ENCODE peak calls at places on chromosomes 2 and 18, in ten cellular contexts. Y, S, B, R, Z, F, G, Q, T and J are unnamed samples. For H3K27me3 and H3K4me1, the result is how much of the 10 kb centered on the place peaks cover.

GRCh38 chr2:144225077-144225476 is 294.8 kb downstream of the ZEB2 start:
- DNase-seq in S (no peak), F (no peak), Q (no peak), Y (no peak), T (no peak), R (no peak), G (no peak), B (no peak), Z (no peak), J (no peak)

GRCh38 chr2:126880825-126881224 is 17.9 kb upstream of the TEX51 start:
- DNase-seq in T (no peak), Y (no peak), B (no peak), Z (no peak), S (no peak), F (no peak), G (no peak), R (no peak), Q (no peak), J (no peak)

GRCh38 chr2:73832905-73833304 is 4.1 kb downstream of the STAMBP start:
- DNase-seq in S (peak), Q (no peak), Z (peak), F (no peak), R (no peak), B (peak), Y (no peak), T (peak), G (no peak), J (no peak)

GRCh38 chr2:37357461-37358008 is 13.1 kb downstream of the QPCT start:
- DNase-seq in R (no peak), Q (no peak), T (no peak), F (no peak), B (no peak), Z (no peak), G (no peak), S (no peak), Y (no peak), J (no peak)

GRCh38 chr2:10835052-10835970 is 22.7 kb upstream of the PDIA6 start:
- DNase-seq in Z (peak), G (peak), S (peak), R (no peak), T (no peak), B (peak), Q (peak), F (no peak), Y (peak), J (peak)

GRCh38 chr2:121356058-121356640 is 71.1 kb upstream of the TFCP2L1 start:
- DNase-seq in G (no peak), T (peak), R (no peak), Q (peak), S (peak), B (peak), Y (no peak), F (no peak), Z (peak), J (peak)

GRCh38 chr18:23306842-23307241 is 146.2 kb upstream of the RIOK3 start:
- DNase-seq in Y (no peak), Q (no peak), Z (no peak), G (no peak), B (no peak), R (no peak), T (no peak), F (no peak), S (no peak), J (no peak)

GRCh38 chr2:223010641-223011040 is 41.3 kb upstream of the KCNE4 start:
- DNase-seq in Y (no peak), Q (no peak), R (no peak), Z (no peak), F (no peak), S (peak), G (no peak), B (no peak), T (peak), J (no peak)

GRCh38 chr2:220277445-220277960 is 650.1 kb downstream of the SLC4A3 start:
- DNase-seq in G (peak), B (no peak), Y (peak), F (peak), S (peak), T (peak), Z (peak), Q (no peak), R (peak), J (no peak)

GRCh38 chr2:33219850-33220275 is 256.6 kb upstream of the RASGRP3 start:
- DNase-seq in G (no peak), T (no peak), Y (no peak), Z (peak), B (no peak), F (no peak), Q (no peak), R (no peak), S (peak), J (peak)

GRCh38 chr2:85353876-85354285 is 447 bp downstream of the RETSAT start:
- DNase-seq in F (peak), Q (peak), T (peak), S (peak), B (no peak), Y (peak), Z (peak), R (peak), G (peak), J (peak)

GRCh38 chr2:98895221-98895620 is 40.8 kb downstream of the CRACDL start:
- DNase-seq in Z (no peak), B (no peak), F (no peak), S (no peak), Q (no peak), R (no peak), Y (peak), T (no peak), G (no peak), J (no peak)

GRCh38 chr2:85008252-85008651 is 37.3 kb downstream of the KCMF1 start:
- DNase-seq in B (no peak), G (no peak), S (no peak), Z (no peak), R (no peak), F (no peak), T (no peak), Y (no peak), Q (no peak), J (no peak)

GRCh38 chr2:68726100-68726499 is 8.5 kb upstream of the ARHGAP25 start:
- DNase-seq in Z (no peak), T (no peak), S (no peak), G (no peak), Y (no peak), Q (no peak), B (no peak), F (no peak), R (no peak), J (no peak)

GRCh38 chr18:45843019-45843418 is 17.5 kb downstream of the SIGLEC15 start:
- DNase-seq in Q (no peak), F (no peak), T (no peak), B (no peak), R (no peak), S (no peak), Y (no peak), Z (no peak), G (no peak), J (no peak)

GRCh38 chr18:60047556-60047955 is 147.8 kb downstream of the PMAIP1 start:
- DNase-seq in Q (no peak), F (no peak), Y (no peak), B (no peak), T (peak), R (no peak), Z (no peak), S (peak), G (no peak), J (no peak)

GRCh38 chr18:3747176-3747973 is 297.4 kb downstream of the TGIF1 start:
- DNase-seq in Z (peak), Q (no peak), G (no peak), R (no peak), Y (no peak), F (peak), S (no peak), B (no peak), T (peak), J (no peak)

GRCh38 chr2:185035906-185036305 is 437.6 kb downstream of the ZNF804A start:
- DNase-seq in Q (no peak), S (no peak), Y (no peak), F (no peak), Z (no peak), G (no peak), T (no peak), B (no peak), R (no peak), J (no peak)

GRCh38 chr2:239390546-239391285 is 10.1 kb downstream of the HDAC4 start:
- DNase-seq in R (no peak), B (no peak), T (no peak), G (peak), S (no peak), F (no peak), Q (peak), Z (no peak), Y (peak), J (no peak)

GRCh38 chr2:121319941-121320340 is 34.9 kb upstream of the TFCP2L1 start:
- DNase-seq in S (no peak), F (peak), R (no peak), B (no peak), Q (peak), G (no peak), Y (no peak), Z (no peak), T (no peak), J (no peak)

GRCh38 chr2:3637692-3638455 is 20.1 kb upstream of the ALLC start:
- DNase-seq in R (no peak), F (no peak), Y (peak), B (no peak), Z (no peak), T (no peak), G (no peak), S (no peak), Q (peak), J (no peak)

GRCh38 chr2:42792583-42793313 is at the start of gene HAAO:
- DNase-seq in F (no peak), Q (peak), R (peak), G (peak), B (no peak), Y (peak), T (no peak), Z (peak), S (no peak), J (peak)

GRCh38 chr18:54165450-54165849 is 59.0 kb downstream of the MBD2 start:
- DNase-seq in Q (no peak), S (no peak), G (no peak), T (no peak), R (no peak), F (no peak), B (no peak), Y (no peak), Z (no peak), J (no peak)

DNA sequence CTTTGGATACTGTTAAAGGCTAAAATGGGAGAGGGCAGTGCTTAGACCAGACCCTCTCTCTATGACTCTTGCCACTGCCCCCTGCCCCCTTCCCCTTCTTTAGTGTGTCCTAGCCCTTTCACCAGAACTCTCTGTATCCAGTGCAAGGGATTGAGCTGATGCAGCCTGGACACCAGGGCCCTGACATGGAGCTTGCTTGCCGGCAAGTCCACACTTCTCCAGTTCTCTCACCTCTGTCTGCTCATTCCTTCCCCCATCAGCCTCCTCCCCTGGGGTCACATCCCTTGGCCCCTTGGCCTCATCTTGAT is 1.5 kb upstream of the WNT6 start:
- DNase-seq in S (no peak), Q (peak), B (no peak), G (no peak), Z (no peak), Y (peak), T (no peak), F (no peak), R (no peak), J (no peak)
- H3K27me3 ChIP-seq in S (under half), Q (half or more), B (under half), G (under half), Z (half or more), Y (half or more), T (half or more), F (under half), R (under half), J (half or more)

GRCh38 chr2:105796791-105797190 is 52.1 kb downstream of the NCK2 start:
- DNase-seq in Y (no peak), G (no peak), F (no peak), Q (no peak), B (no peak), S (no peak), R (no peak), Z (no peak), T (no peak), J (peak)

GRCh38 chr2:105794926-105795574 is 50.3 kb downstream of the NCK2 start:
- DNase-seq in R (no peak), B (no peak), Q (no peak), S (no peak), T (no peak), G (no peak), Y (no peak), F (no peak), Z (no peak), J (no peak)

GRCh38 chr2:105796131-105796638 is 51.5 kb downstream of the NCK2 start:
- DNase-seq in S (no peak), Q (no peak), B (peak), G (no peak), Z (peak), R (no peak), T (no peak), Y (no peak), F (no peak), J (peak)

GRCh38 chr2:105797298-105797819 is 52.6 kb downstream of the NCK2 start:
- DNase-seq in G (no peak), F (no peak), Y (no peak), Q (no peak), B (peak), R (peak), Z (peak), S (no peak), T (no peak), J (peak)

DNA sequence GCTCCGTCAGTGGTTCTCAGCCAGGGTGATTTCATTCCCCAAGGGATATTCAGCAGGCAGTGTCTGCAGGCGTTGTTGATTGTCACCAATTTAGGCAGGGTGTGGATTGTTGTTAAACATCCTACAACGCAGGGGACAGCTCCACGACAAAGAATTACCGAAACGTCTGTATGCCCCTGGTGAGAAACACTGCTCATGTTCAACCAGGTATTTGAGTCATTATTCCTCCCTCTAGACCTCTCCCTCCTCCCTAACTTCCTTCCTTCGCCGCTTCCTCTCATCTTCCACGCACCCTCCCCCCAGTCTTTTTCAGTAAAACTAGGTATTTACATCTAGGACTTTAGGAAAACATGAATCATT is 50.8 kb downstream of the NCK2 start:
- DNase-seq in T (no peak), Z (no peak), Y (no peak), S (peak), Q (no peak), F (no peak), G (no peak), R (no peak), B (peak), J (peak)
- H3K4me1 ChIP-seq in T (under half), Z (under half), Y (half or more), S (under half), Q (half or more), F (half or more), G (under half), R (under half), B (half or more), J (under half)

DNA sequence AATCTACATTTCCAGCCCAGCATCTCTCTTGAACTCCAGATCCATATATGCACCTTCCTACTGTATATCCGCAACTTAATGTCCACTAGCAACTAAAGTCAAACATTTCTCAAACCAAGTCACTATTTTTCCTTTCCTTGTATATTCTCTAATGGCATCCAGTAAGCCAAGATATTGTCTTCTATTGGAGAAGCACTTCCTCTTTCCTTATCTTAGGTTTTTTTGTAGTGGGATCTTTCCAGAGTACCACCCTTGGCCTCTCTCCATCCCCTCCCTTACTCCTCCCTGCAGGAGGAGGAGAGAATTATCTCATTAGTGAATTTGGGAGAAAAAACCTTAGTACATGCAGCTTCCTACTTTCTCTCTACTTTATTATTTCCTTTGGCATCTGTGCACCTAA is 8.7 kb upstream of the DYNC1I2 start:
- DNase-seq in T (no peak), G (no peak), F (no peak), Z (no peak), S (no peak), B (no peak), Q (no peak), Y (no peak), R (no peak), J (no peak)
- H3K27me3 ChIP-seq in T (under half), G (under half), F (under half), Z (under half), S (under half), B (under half), Q (under half), Y (under half), R (under half), J (under half)

GRCh38 chr2:8309131-8309530 is 372.7 kb upstream of the ID2 start:
- DNase-seq in R (no peak), T (no peak), Q (no peak), Z (no peak), S (no peak), G (no peak), B (no peak), Y (no peak), F (peak), J (peak)

GRCh38 chr2:8306530-8307351 is 375.1 kb upstream of the ID2 start:
- DNase-seq in R (no peak), B (no peak), Y (no peak), G (no peak), Z (peak), S (peak), Q (no peak), T (peak), F (peak), J (peak)

GRCh38 chr2:8307779-8308178 is 374.1 kb upstream of the ID2 start:
- DNase-seq in Z (no peak), R (peak), Y (no peak), F (peak), G (no peak), S (peak), T (peak), B (no peak), Q (no peak), J (no peak)

GRCh38 chr2:8303322-8303832 is 378.5 kb upstream of the ID2 start:
- DNase-seq in Q (peak), S (no peak), Y (peak), Z (no peak), B (peak), R (peak), T (peak), F (peak), G (no peak), J (peak)

GRCh38 chr2:8304821-8305766 is 376.8 kb upstream of the ID2 start:
- DNase-seq in F (peak), S (no peak), G (no peak), T (no peak), Q (no peak), R (no peak), Z (no peak), Y (no peak), B (no peak), J (peak)
- H3K4me1 ChIP-seq in F (under half), S (under half), G (under half), T (under half), Q (under half), R (under half), Z (under half), Y (under half), B (half or more), J (under half)

GRCh38 chr18:49668583-49669290 is 106.9 kb downstream of the LIPG start:
- DNase-seq in B (no peak), R (peak), T (peak), S (no peak), Q (peak), Z (peak), G (no peak), F (no peak), Y (no peak), J (peak)

GRCh38 chr18:49672853-49673252 is 111.0 kb downstream of the LIPG start:
- DNase-seq in G (no peak), B (no peak), S (no peak), Z (no peak), Q (no peak), T (no peak), Y (no peak), R (no peak), F (no peak), J (no peak)

GRCh38 chr18:49667462-49667861 is 105.6 kb downstream of the LIPG start:
- DNase-seq in G (no peak), T (no peak), S (no peak), Q (no peak), Y (no peak), B (no peak), R (no peak), F (no peak), Z (no peak), J (no peak)

GRCh38 chr18:49666045-49666444 is 104.2 kb downstream of the LIPG start:
- DNase-seq in T (peak), Q (no peak), F (no peak), Y (no peak), R (no peak), Z (peak), B (no peak), S (no peak), G (no peak), J (peak)

GRCh38 chr18:49669403-49669802 is 107.5 kb downstream of the LIPG start:
- DNase-seq in F (no peak), G (no peak), Z (no peak), R (no peak), S (no peak), T (peak), Q (no peak), B (no peak), Y (no peak), J (no peak)
- H3K27me3 ChIP-seq in F (under half), G (under half), Z (under half), R (under half), S (under half), T (under half), Q (under half), B (under half), Y (under half), J (under half)

GRCh38 chr2:38835015-38835601 is 40.6 kb downstream of the DHX57 start:
- DNase-seq in T (no peak), Z (peak), B (no peak), F (no peak), Q (no peak), S (peak), R (no peak), Y (no peak), G (no peak), J (peak)

GRCh38 chr2:38835990-38836389 is 39.7 kb downstream of the DHX57 start:
- DNase-seq in F (no peak), S (no peak), R (no peak), Z (no peak), B (no peak), G (no peak), Y (no peak), T (no peak), Q (no peak), J (no peak)

GRCh38 chr2:38828460-38828859 is 47.3 kb downstream of the DHX57 start:
- DNase-seq in T (no peak), G (no peak), Z (no peak), Y (no peak), R (no peak), F (no peak), B (no peak), Q (no peak), S (no peak), J (no peak)

GRCh38 chr2:38825956-38826355 is 47.9 kb downstream of the GEMIN6 start:
- DNase-seq in Q (no peak), T (no peak), B (no peak), Y (no peak), G (no peak), R (no peak), S (no peak), Z (no peak), F (no peak), J (no peak)

GRCh38 chr2:38830546-38831159 is 45.1 kb downstream of the DHX57 start:
- DNase-seq in T (peak), F (no peak), B (no peak), G (no peak), Z (no peak), S (no peak), Y (no peak), R (no peak), Q (no peak), J (no peak)
- H3K4me1 ChIP-seq in T (under half), F (under half), B (under half), G (under half), Z (under half), S (under half), Y (under half), R (under half), Q (under half), J (under half)